ENCODE peak calls at places on chromosomes 2 and 18, in four cellular contexts. H is GM12878, U is HepG2, B is K562. Y is an unnamed sample.

GRCh38 chr18:74241426-74241825 is 50.3 kb downstream of the CYB5A start:
- DNase-seq in U (no peak), B (no peak), H (no peak), Y (no peak)

GRCh38 chr2:8586397-8587051 is 95.3 kb upstream of the ID2 start:
- DNase-seq in H (no peak), U (no peak), B (no peak), Y (no peak)

GRCh38 chr2:239383796-239384156 is 17.0 kb downstream of the HDAC4 start:
- DNase-seq in U (no peak), H (no peak), B (no peak), Y (no peak)

GRCh38 chr18:11980148-11980554 is 1.2 kb upstream of the IMPA2 start:
- DNase-seq in B (no peak), U (no peak), H (no peak), Y (no peak)

GRCh38 chr2:99481527-99481926 is 8.3 kb downstream of the REV1 start:
- DNase-seq in H (no peak), U (no peak), B (no peak), Y (no peak)

GRCh38 chr18:61948196-61948800 is 55.5 kb upstream of the RNF152 start:
- DNase-seq in H (no peak), U (no peak), B (no peak), Y (no peak)

GRCh38 chr2:18077211-18077610 is 198.7 kb downstream of the KCNS3 start:
- DNase-seq in B (no peak), H (no peak), U (no peak), Y (no peak)

GRCh38 chr2:6994569-6994968 is 77.4 kb downstream of the RNF144A start:
- DNase-seq in H (no peak), U (no peak), B (no peak), Y (no peak)

GRCh38 chr18:77106331-77106730 is 26.3 kb downstream of the MBP start:
- DNase-seq in U (no peak), B (peak), H (no peak), Y (no peak)

GRCh38 chr2:190693533-190694226 is 44.8 kb downstream of the NAB1 start:
- DNase-seq in U (no peak), H (no peak), B (no peak), Y (no peak)

GRCh38 chr18:76006151-76006550 is 488.9 kb downstream of the ZNF516 start:
- DNase-seq in B (no peak), U (no peak), H (no peak), Y (no peak)

GRCh38 chr18:38718365-38718901 is 1152.8 kb upstream of the CELF4 start:
- DNase-seq in U (no peak), H (no peak), B (no peak), Y (no peak)

GRCh38 chr2:127054996-127055785 is 51.8 kb downstream of the BIN1 start:
- DNase-seq in B (no peak), U (no peak), H (no peak), Y (no peak)

GRCh38 chr2:164114937-164115336 is 379.1 kb upstream of the FIGN start:
- DNase-seq in B (no peak), U (no peak), H (no peak), Y (no peak)

GRCh38 chr2:86020984-86021383 is 84.7 kb downstream of the POLR1A start:
- DNase-seq in B (no peak), H (no peak), U (no peak), Y (no peak)

GRCh38 chr2:44570777-44571176 is 209.0 kb downstream of the CAMKMT start:
- DNase-seq in B (no peak), U (no peak), H (no peak), Y (no peak)

GRCh38 chr18:76546282-76546572 is 51.2 kb upstream of the ZNF516 start:
- DNase-seq in H (no peak), B (no peak), U (no peak), Y (no peak)

GRCh38 chr2:101981066-101981465 is 10.7 kb upstream of the IL1R2 start:
- DNase-seq in B (no peak), H (no peak), U (no peak), Y (no peak)

GRCh38 chr2:176814740-176815367 is 397.7 kb upstream of the HNRNPA3 start:
- DNase-seq in H (peak), B (peak), U (peak), Y (peak)

GRCh38 chr2:239824051-239824694 is 201.0 kb downstream of the NDUFA10 start:
- DNase-seq in B (peak), U (peak), H (no peak), Y (peak)

GRCh38 chr2:29238497-29238896 is 123.3 kb downstream of the CLIP4 start:
- DNase-seq in H (no peak), U (peak), B (peak), Y (peak)

GRCh38 chr2:27645197-27645596 is 16.3 kb downstream of the GPN1 start:
- DNase-seq in U (no peak), H (no peak), B (no peak), Y (no peak)

GRCh38 chr2:118221952-118222594 is 133.8 kb downstream of the INSIG2 start:
- DNase-seq in U (peak), H (no peak), B (peak), Y (peak)

GRCh38 chr2:114405486-114406250 is 36.8 kb upstream of the DPP10 start:
- DNase-seq in H (no peak), U (no peak), B (no peak), Y (no peak)

GRCh38 chr2:63078852-63079606 is 28.4 kb downstream of the OTX1 start:
- DNase-seq in B (peak), H (no peak), U (peak), Y (peak)

GRCh38 chr2:233156001-233156400 is 95.5 kb upstream of the ATG16L1 start:
- DNase-seq in H (no peak), B (no peak), U (no peak), Y (no peak)

DNA sequence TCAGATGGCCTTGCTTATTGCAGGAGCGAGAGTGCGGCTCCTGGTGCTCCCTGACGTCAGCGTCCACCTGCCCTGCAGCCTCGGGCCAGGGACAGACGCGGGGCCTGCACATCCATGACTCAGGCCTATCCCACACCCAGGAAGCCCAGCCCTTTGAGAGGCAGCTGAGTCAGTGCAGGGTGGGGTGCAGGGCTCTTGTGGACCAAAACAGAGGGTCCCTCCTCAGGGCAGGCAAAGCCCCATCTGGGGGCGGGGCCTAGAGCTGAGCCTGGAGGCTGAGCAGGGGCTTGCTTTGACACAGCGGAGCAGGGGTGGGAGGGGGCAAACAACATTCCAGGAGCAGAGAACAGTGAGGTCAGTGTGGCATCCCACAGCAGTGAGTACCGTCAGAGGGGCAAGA is 7.7 kb upstream of the ARHGEF4 start:
- DNase-seq in U (no peak), H (no peak), B (no peak), Y (peak)
- TF ChIP-seq CHD4 in U (no peak), H (no peak), B (no peak), Y (no peak)

DNA sequence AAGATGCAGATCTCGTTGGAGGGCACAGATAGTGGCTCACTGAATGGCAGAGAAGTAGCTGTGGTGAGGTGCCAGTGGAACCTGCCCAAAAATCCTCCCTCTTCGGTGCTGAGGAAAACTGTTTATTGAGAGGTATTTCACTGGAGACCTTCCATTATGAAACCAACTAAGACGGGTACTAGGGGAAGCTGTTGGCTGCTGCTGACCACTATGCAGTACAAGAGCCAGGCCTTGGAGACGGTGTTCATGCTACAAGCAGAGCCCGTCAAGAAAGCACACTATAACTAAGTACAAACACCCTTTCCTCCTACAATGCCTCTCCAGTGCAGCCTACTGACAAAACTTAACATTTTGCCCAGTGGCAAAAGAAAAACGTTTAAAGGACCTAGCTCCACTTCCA is 4.6 kb downstream of the ARL5A start:
- DNase-seq in B (no peak), H (no peak), U (no peak), Y (no peak)
- TF ChIP-seq CHD4 in B (no peak), H (no peak), U (no peak), Y (no peak)

GRCh38 chr2:120480346-120480902 is 134.5 kb downstream of the INHBB start:
- DNase-seq in U (no peak), B (no peak), H (no peak), Y (no peak)

GRCh38 chr2:120480903-120481445 is 135.0 kb downstream of the INHBB start:
- DNase-seq in U (peak), B (no peak), H (no peak), Y (no peak)

GRCh38 chr2:120483355-120483754 is 137.4 kb downstream of the INHBB start:
- DNase-seq in B (no peak), H (no peak), U (no peak), Y (no peak)

GRCh38 chr2:120481446-120482194 is 135.7 kb downstream of the INHBB start:
- DNase-seq in H (no peak), U (peak), B (no peak), Y (no peak)

GRCh38 chr2:120482334-120482733 is 136.4 kb downstream of the INHBB start:
- DNase-seq in U (no peak), B (no peak), H (no peak), Y (no peak)
- TF ChIP-seq CHD4 in U (no peak), B (no peak), H (no peak), Y (no peak)

GRCh38 chr2:33521791-33522281 is 45.4 kb downstream of the RASGRP3 start:
- DNase-seq in B (no peak), U (no peak), H (no peak), Y (no peak)

GRCh38 chr2:33522571-33522970 is 46.1 kb downstream of the RASGRP3 start:
- DNase-seq in U (no peak), B (no peak), H (no peak), Y (no peak)

GRCh38 chr2:33513480-33513879 is 37.0 kb downstream of the RASGRP3 start:
- DNase-seq in B (no peak), H (no peak), U (no peak), Y (no peak)

GRCh38 chr2:33518200-33518599 is 41.8 kb downstream of the RASGRP3 start:
- DNase-seq in H (no peak), B (no peak), U (no peak), Y (no peak)

DNA sequence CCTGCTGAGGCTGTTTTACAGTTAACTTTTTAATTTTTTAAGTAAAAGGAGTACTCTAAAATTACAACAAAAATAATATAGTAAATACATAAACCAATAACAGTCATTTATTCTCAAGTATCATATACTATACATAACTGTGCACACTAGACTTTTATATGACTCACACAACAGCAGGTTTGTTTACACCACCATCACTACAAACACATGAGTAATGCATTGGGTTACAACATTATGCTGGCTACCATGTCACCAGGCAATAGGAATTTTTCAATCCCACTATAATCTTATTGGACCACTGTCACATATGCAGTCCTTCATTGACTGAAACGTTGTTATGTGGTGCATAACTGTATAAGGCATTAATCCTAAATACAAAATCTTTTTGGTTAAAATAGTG is 42.5 kb downstream of the RASGRP3 start:
- DNase-seq in H (no peak), B (no peak), U (no peak), Y (no peak)
- TF ChIP-seq CHD4 in H (no peak), B (no peak), U (no peak), Y (no peak)

DNA sequence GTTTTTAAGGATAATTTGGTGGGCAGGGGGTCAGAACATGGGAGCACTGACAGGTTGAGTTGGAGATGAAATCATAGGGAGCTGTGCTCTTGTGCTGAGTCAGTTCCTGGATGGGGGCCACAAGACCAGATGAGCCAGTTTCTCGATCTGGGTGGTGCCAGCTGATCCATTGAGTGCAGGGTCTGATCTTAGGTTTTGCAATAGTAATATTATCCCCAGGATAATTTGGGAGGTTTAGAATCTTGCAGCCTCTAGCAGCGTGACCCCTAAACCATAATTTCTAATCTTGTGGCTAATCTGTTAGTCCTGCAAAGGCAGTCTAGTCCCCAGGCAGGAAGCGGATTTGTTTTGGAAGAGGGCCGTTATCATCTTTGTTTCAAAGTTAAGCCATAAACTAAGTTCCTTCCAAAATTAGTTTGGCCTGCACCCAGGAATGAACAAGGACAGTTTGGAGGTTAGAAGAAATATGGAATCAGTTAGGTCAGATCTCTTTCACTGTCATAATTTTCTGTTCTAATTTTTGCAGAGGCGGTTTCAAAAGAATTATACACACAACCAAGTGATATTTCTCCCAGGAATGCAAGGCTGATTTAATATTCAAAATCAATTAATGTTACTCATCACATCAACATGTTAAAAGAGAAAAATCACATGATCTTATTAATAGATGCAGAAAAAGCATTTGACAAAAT is 23.0 kb downstream of the DBI start:
- DNase-seq in H (no peak), B (no peak), U (no peak), Y (no peak)
- TF ChIP-seq CHD4 in H (no peak), B (no peak), U (no peak), Y (no peak)

DNA sequence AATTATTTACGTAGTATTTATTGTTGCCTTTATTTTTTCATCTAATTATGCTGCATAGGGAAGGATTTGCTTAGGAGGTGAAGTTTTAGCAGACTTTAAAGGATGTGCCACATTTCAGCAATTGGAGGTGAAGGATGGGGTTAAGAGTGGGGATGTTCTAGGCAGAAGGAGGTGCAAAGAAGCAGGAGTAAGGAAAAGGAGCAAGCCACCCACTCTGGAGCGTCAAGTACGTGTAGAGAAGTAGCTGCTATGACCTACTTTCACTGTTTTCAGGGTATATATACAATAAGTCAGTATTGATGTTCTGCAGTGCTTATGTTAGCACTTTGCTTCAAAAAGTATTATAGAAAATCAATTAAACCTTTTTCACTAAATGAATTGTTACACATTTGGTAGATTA is 34.4 kb downstream of the ITGAV start:
- DNase-seq in U (no peak), H (no peak), B (no peak), Y (no peak)
- TF ChIP-seq CHD4 in U (no peak), H (no peak), B (no peak), Y (no peak)